ENCODE peak calls at places on chromosomes 2 and 18, in five cellular contexts. P, A, M, U and V are unnamed samples.
A peak's percentile ranks its signal among the peaks of the same experiment; 100 is the strongest.

GRCh38 chr2:73289304-73289703 is 4.0 kb downstream of the EGR4 start:
- DNase-seq in P (no peak), A (no peak), M (no peak), U (no peak), V (no peak)

GRCh38 chr2:239277401-239278085 is 123.3 kb downstream of the HDAC4 start:
- DNase-seq in P (no peak), A (no peak), M (no peak), U (no peak), V (no peak)

GRCh38 chr2:54366487-54367280 is 89.4 kb upstream of the SPTBN1 start:
- DNase-seq in P (no peak), A (no peak), M (no peak), U (peak; percentile 22), V (no peak)

GRCh38 chr18:27540126-27540525 is 355.0 kb upstream of the CHST9 start:
- DNase-seq in P (no peak), A (no peak), M (no peak), U (no peak), V (no peak)

GRCh38 chr2:227799202-227799601 is 14.4 kb upstream of the CCL20 start:
- DNase-seq in P (no peak), A (no peak), M (no peak), U (no peak), V (no peak)

GRCh38 chr2:19801367-19802087 is 100.3 kb downstream of the TTC32 start:
- DNase-seq in P (peak; percentile 81), A (peak; percentile 72), M (peak; percentile 87), U (peak; percentile 98), V (peak; percentile 95)

GRCh38 chr2:172375247-172375646 is 52.1 kb upstream of the ITGA6 start:
- DNase-seq in P (no peak), A (no peak), M (no peak), U (no peak), V (no peak)

GRCh38 chr2:157592983-157593382 is 35.7 kb downstream of the ACVR1C start:
- DNase-seq in P (no peak), A (no peak), M (no peak), U (no peak), V (no peak)

GRCh38 chr2:220708366-220708765 is 863.7 kb downstream of the EPHA4 start:
- DNase-seq in P (no peak), A (no peak), M (no peak), U (peak; percentile 98), V (no peak)

GRCh38 chr18:72544092-72544886 is at the start of gene CBLN2:
- DNase-seq in P (peak; percentile 16), A (peak; percentile 44), M (no peak), U (peak; percentile 41), V (no peak)

GRCh38 chr2:178256382-178257053 is 62.2 kb downstream of the OSBPL6 start:
- DNase-seq in P (no peak), A (no peak), M (no peak), U (no peak), V (no peak)

GRCh38 chr2:72271766-72272615 is 124.3 kb upstream of the CYP26B1 start:
- DNase-seq in P (peak; percentile 5), A (peak; percentile 67), M (no peak), U (peak; percentile 55), V (no peak)

GRCh38 chr2:122734756-122735155 is 979.3 kb downstream of the TSN start:
- DNase-seq in P (no peak), A (no peak), M (no peak), U (peak; percentile 62), V (no peak)

GRCh38 chr2:224099846-224100643 is 61.0 kb upstream of the SERPINE2 start:
- DNase-seq in P (no peak), A (no peak), M (no peak), U (no peak), V (no peak)

GRCh38 chr18:57837917-57838548 is 34.9 kb upstream of the ATP8B1 start:
- DNase-seq in P (no peak), A (no peak), M (no peak), U (peak; percentile 59), V (no peak)

GRCh38 chr2:105786231-105787230 is 41.8 kb downstream of the NCK2 start:
- DNase-seq in P (no peak), A (no peak), M (no peak), U (no peak), V (no peak)

GRCh38 chr18:50099725-50100414 is 95.1 kb downstream of the MYO5B start:
- DNase-seq in P (no peak), A (no peak), M (no peak), U (peak; percentile 71), V (no peak)

DNA sequence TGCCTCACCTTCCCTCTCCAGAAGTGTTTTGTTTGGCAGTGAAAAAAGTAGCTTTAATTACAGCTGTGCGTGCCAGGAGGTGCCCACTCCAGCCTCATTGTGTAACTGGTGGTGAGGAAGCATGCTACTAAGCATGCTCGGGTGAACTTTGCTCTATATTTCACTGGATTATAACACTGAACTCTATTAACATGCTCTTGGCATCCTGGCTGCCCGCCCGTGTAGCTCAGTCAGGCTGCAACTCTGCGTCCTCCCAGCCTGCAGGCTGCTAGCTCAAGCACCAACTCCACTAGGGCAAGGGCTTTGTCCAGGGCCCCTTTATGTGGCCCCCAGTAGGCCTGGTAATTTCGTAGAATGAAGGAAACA is 34.4 kb downstream of the IMPA2 start:
- DNase-seq in P (peak; percentile 51), A (peak; percentile 29), M (peak; percentile 72), U (peak; percentile 33), V (peak; percentile 39)
- H3K27ac ChIP-seq in P (no peak overlapping the region), A (no peak overlapping the region), M (peak overlapping the region; percentile 87), U (no peak overlapping the region), V (no peak overlapping the region)

DNA sequence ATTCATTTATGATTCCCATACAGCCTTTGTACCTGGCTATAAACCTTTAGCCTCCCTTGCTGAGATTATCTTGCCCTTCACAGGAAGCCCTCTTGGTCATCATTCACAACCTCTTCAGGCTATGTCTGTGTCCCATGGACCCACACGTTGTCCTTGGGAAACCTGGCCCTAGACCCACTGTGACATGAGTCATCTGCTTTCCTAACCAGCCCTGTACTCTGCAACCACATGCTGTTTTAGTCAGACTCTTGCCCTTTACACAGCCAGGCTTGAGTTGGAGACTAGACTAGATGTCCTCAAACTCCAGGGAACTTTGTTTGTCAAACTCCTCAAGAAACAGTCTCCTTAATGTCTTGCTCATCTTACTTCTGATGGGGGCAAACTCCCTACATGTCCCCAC is 229.3 kb upstream of the ZSWIM2 start:
- DNase-seq in P (no peak), A (no peak), M (no peak), U (peak; percentile 14), V (no peak)
- H3K27ac ChIP-seq in P (no peak overlapping the region), A (no peak overlapping the region), M (no peak overlapping the region), U (no peak overlapping the region), V (no peak overlapping the region)

GRCh38 chr2:136207665-136208064 is 89.7 kb upstream of the CXCR4 start:
- DNase-seq in P (no peak), A (no peak), M (no peak), U (no peak), V (no peak)

GRCh38 chr2:136207030-136207623 is 89.2 kb upstream of the CXCR4 start:
- DNase-seq in P (no peak), A (no peak), M (peak; percentile 18), U (no peak), V (peak; percentile 43)

GRCh38 chr2:136206613-136207012 is 88.7 kb upstream of the CXCR4 start:
- DNase-seq in P (no peak), A (no peak), M (no peak), U (no peak), V (no peak)

GRCh38 chr2:136204959-136205358 is 87.0 kb upstream of the CXCR4 start:
- DNase-seq in P (no peak), A (no peak), M (no peak), U (no peak), V (no peak)

GRCh38 chr2:136205615-136206014 is 87.7 kb upstream of the CXCR4 start:
- DNase-seq in P (no peak), A (no peak), M (no peak), U (no peak), V (no peak)
- H3K27ac ChIP-seq in P (no peak overlapping the region), A (no peak overlapping the region), M (no peak overlapping the region), U (no peak overlapping the region), V (no peak overlapping the region)

GRCh38 chr18:24503182-24503581 is 42.7 kb downstream of the HRH4 start:
- DNase-seq in P (no peak), A (no peak), M (no peak), U (no peak), V (no peak)

GRCh38 chr18:24502621-24503020 is 42.2 kb downstream of the HRH4 start:
- DNase-seq in P (no peak), A (no peak), M (no peak), U (no peak), V (no peak)

GRCh38 chr18:24499814-24500601 is 39.6 kb downstream of the HRH4 start:
- DNase-seq in P (no peak), A (no peak), M (no peak), U (peak; percentile 42), V (no peak)

GRCh38 chr18:24497052-24497754 is 36.8 kb downstream of the HRH4 start:
- DNase-seq in P (no peak), A (no peak), M (no peak), U (peak; percentile 76), V (no peak)

DNA sequence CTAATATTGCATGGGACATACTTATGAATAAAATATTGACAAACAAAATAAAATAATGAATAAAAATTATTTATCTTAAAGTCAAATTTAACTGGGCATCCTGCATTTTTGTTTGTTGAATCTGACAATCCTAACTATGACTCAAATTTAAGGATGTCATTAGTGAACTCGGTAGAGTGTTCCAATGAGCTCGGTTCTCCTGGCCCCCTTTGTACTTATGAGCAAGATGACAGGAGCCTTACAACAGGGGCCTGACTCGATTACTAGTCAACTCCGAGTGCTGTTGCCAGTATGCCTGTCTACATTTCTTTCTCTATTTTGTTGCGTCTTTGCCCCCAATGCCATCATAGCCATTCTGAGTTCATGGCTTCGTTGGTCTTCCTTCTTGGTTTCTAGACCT is 40.3 kb downstream of the HRH4 start:
- DNase-seq in P (no peak), A (no peak), M (no peak), U (no peak), V (no peak)
- H3K27ac ChIP-seq in P (no peak overlapping the region), A (no peak overlapping the region), M (no peak overlapping the region), U (no peak overlapping the region), V (no peak overlapping the region)

DNA sequence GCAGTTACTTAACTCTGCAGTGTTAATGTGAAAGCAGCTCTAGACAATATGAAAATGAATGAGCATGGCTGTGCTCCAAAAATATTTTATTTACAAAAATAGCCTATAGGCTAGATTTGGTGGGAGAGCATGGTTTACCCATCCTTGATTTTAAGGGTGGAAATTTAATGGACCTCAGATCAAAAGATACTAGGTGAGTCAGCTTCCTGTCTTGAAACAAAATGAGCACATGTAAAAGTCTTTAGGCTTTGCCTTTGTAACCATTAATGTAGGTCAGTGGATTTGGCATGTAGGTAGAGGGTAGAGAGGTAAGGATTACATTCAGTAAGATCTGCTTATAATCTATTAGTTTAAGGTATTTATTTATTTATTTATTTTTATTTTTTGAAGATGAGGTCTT is 72.7 kb downstream of the GREB1L start:
- DNase-seq in P (no peak), A (no peak), M (no peak), U (peak; percentile 27), V (no peak)
- H3K27ac ChIP-seq in P (no peak overlapping the region), A (no peak overlapping the region), M (no peak overlapping the region), U (no peak overlapping the region), V (no peak overlapping the region)